ENCODE peak calls at places on chromosomes 13 and 19, in six cellular contexts. E is cardiac muscle cell; W is effector CD4-positive, alpha-beta T cell; I is GM13977; N is C1 segment of cervical spinal cord; H is stimulated activated naive CD8-positive, alpha-beta T cell treated with anti-CD3 and anti-CD28 coated beads, Interleukin-15, Interleukin-2, amounts not matched to agents 100 U/mL and 50 U/mL, for 24 hours. X is an unnamed sample.

GRCh38 chr13:77443511-77443910 is 92.0 kb upstream of the SCEL start:
- DNase-seq in N (no peak), E (no peak), I (no peak), H (no peak), W (no peak), X (no peak)

GRCh38 chr19:3743486-3743885 is 18.0 kb downstream of the APBA3 start:
- DNase-seq in N (no peak), I (no peak), E (peak), W (no peak), H (no peak), X (no peak)

GRCh38 chr13:30679483-30680330 is 55.6 kb upstream of the ALOX5AP start:
- DNase-seq in N (no peak), E (peak), H (peak), W (no peak), I (peak), X (no peak)

GRCh38 chr19:14475251-14476073 is at the start of gene PTGER1:
- DNase-seq in I (peak), H (peak), N (no peak), W (no peak), E (peak), X (no peak)

GRCh38 chr13:112210401-112210800 is 143.5 kb downstream of the SOX1 start:
- DNase-seq in N (no peak), H (no peak), I (no peak), E (no peak), W (no peak), X (peak)

GRCh38 chr19:46617566-46618079 is 7.3 kb downstream of the PTGIR start:
- DNase-seq in H (peak), E (no peak), W (no peak), I (no peak), N (no peak), X (no peak)

GRCh38 chr19:3125900-3126524 is 9.8 kb upstream of the GNA15 start:
- DNase-seq in I (peak), E (peak), N (no peak), W (peak), H (peak), X (peak)

GRCh38 chr19:33071887-33072286 is 7.2 kb upstream of the RHPN2 start:
- DNase-seq in I (no peak), E (no peak), N (no peak), W (no peak), H (no peak), X (no peak)

GRCh38 chr19:18541258-18541991 is 1.9 kb downstream of the FKBP8 start:
- DNase-seq in E (no peak), I (no peak), H (peak), W (no peak), N (no peak), X (no peak)

GRCh38 chr13:110349239-110349638 is 42.2 kb downstream of the COL4A2 start:
- DNase-seq in W (no peak), E (no peak), H (no peak), I (no peak), N (no peak), X (no peak)

GRCh38 chr19:32933571-32933970 is 38.2 kb downstream of the CEP89 start:
- DNase-seq in N (no peak), W (no peak), H (no peak), E (no peak), I (no peak), X (no peak)

GRCh38 chr13:66660013-66660804 is 569.9 kb downstream of the PCDH9 start:
- DNase-seq in N (no peak), W (no peak), H (no peak), E (peak), I (no peak), X (peak)

GRCh38 chr19:2555422-2556220 is 79.7 kb downstream of the GADD45B start:
- DNase-seq in H (no peak), W (no peak), I (no peak), E (no peak), N (no peak), X (no peak)

GRCh38 chr19:30323904-30324303 is 48.3 kb upstream of the ZNF536 start:
- DNase-seq in W (no peak), N (no peak), I (no peak), H (no peak), E (no peak), X (no peak)

GRCh38 chr13:112079696-112080095 is 12.7 kb downstream of the SOX1 start:
- DNase-seq in N (no peak), H (no peak), I (no peak), E (peak), W (no peak), X (peak)

GRCh38 chr19:45968626-45969025 is 5.0 kb downstream of the NOVA2 start:
- DNase-seq in H (no peak), N (no peak), I (no peak), W (no peak), E (no peak), X (no peak)

GRCh38 chr13:43397110-43397509 is 373.7 kb downstream of the DNAJC15 start:
- DNase-seq in I (no peak), W (no peak), N (no peak), H (no peak), E (peak), X (no peak)

GRCh38 chr19:46601318-46602224 is at the start of gene CALM3:
- DNase-seq in E (no peak), W (no peak), N (no peak), H (peak), I (peak), X (no peak)

GRCh38 chr13:53005631-53006030 is 23.0 kb upstream of the OLFM4 start:
- DNase-seq in W (no peak), N (no peak), H (no peak), I (no peak), E (no peak), X (no peak)

GRCh38 chr19:961866-962620 is 22.1 kb upstream of the WDR18 start:
- DNase-seq in I (no peak), W (no peak), E (no peak), N (no peak), H (no peak), X (no peak)

GRCh38 chr19:17737690-17738153 is 13.6 kb upstream of the FCHO1 start:
- DNase-seq in W (no peak), I (no peak), H (no peak), N (no peak), E (no peak), X (no peak)

GRCh38 chr19:55451522-55452380 is 8.7 kb upstream of the SHISA7 start:
- DNase-seq in I (peak), W (no peak), H (no peak), E (no peak), N (peak), X (no peak)

GRCh38 chr13:75236774-75237173 is 245.2 kb downstream of the TBC1D4 start:
- DNase-seq in E (no peak), H (no peak), I (no peak), N (no peak), W (no peak), X (no peak)

GRCh38 chr19:45630463-45630862 is 8.7 kb downstream of the EML2 start:
- DNase-seq in H (no peak), W (no peak), I (peak), E (peak), N (no peak), X (peak)

GRCh38 chr19:38693380-38694223 is 46.2 kb downstream of the ACTN4 start:
- DNase-seq in H (peak), E (peak), W (peak), N (no peak), I (peak), X (peak)

GRCh38 chr19:55305983-55306562 is 19.1 kb downstream of the TMEM150B start:
- DNase-seq in H (no peak), N (no peak), E (no peak), I (no peak), W (no peak), X (no peak)

GRCh38 chr19:10454267-10454666 is 33.9 kb downstream of the PDE4A start:
- DNase-seq in H (no peak), W (no peak), N (no peak), I (no peak), E (peak), X (no peak)

X was measured in NCI-H460.